ENCODE peak calls at places on chromosome 4, in eight cellular contexts. Q, L, M, T, P, O, N and B are unnamed samples.

GRCh38 chr4:95077864-95078263 is 320.1 kb downstream of the BMPR1B start:
- DNase-seq in O (no peak), T (no peak), L (no peak), Q (no peak), N (no peak), M (no peak), P (no peak), B (no peak)

GRCh38 chr4:185865901-185866328 is 53.9 kb upstream of the SORBS2 start:
- DNase-seq in O (peak), Q (peak), N (no peak), L (no peak), P (no peak), T (no peak), M (peak), B (no peak)

GRCh38 chr4:96108146-96108545 is 268.3 kb downstream of the PDHA2 start:
- DNase-seq in P (no peak), Q (no peak), T (no peak), M (no peak), L (no peak), O (no peak), N (no peak), B (no peak)

GRCh38 chr4:139454111-139454600 is at the start of gene RAB33B:
- DNase-seq in P (no peak), O (no peak), M (no peak), N (no peak), L (no peak), Q (no peak), T (no peak), B (no peak)

GRCh38 chr4:103786014-103786413 is 66.2 kb upstream of the TACR3 start:
- DNase-seq in Q (no peak), P (peak), O (no peak), M (no peak), L (no peak), N (peak), T (peak), B (peak)

GRCh38 chr4:102420563-102421221 is 75.4 kb upstream of the SLC39A8 start:
- DNase-seq in T (no peak), Q (no peak), N (no peak), O (no peak), P (no peak), L (no peak), M (no peak), B (no peak)

GRCh38 chr4:24729041-24729730 is 66.2 kb upstream of the SOD3 start:
- DNase-seq in Q (no peak), O (no peak), M (no peak), L (no peak), P (no peak), T (no peak), N (no peak), B (no peak)

GRCh38 chr4:38150021-38150671 is 189.9 kb downstream of the PTTG2 start:
- DNase-seq in T (no peak), O (no peak), N (no peak), L (no peak), M (no peak), P (no peak), Q (no peak), B (no peak)

GRCh38 chr4:13580018-13580417 is 35.7 kb upstream of the NKX3-2 start:
- DNase-seq in N (no peak), Q (no peak), O (no peak), L (no peak), T (no peak), P (no peak), M (no peak), B (no peak)

GRCh38 chr4:15677507-15677988 is 4.1 kb upstream of the FAM200B start:
- DNase-seq in T (no peak), L (no peak), N (peak), Q (no peak), P (no peak), M (peak), O (no peak), B (no peak)

GRCh38 chr4:39976945-39977488 is 694 bp downstream of the PDS5A start:
- DNase-seq in M (peak), Q (no peak), L (peak), T (peak), P (peak), O (no peak), N (peak), B (peak)

GRCh38 chr4:124334119-124334518 is 378.4 kb downstream of the ANKRD50 start:
- DNase-seq in T (peak), N (peak), Q (no peak), M (no peak), P (peak), L (no peak), O (no peak), B (peak)

GRCh38 chr4:145909331-145909730 is 29.3 kb downstream of the ZNF827 start:
- DNase-seq in L (no peak), N (no peak), O (peak), Q (peak), P (no peak), M (peak), T (no peak), B (peak)

GRCh38 chr4:119139316-119139715 is 3.7 kb downstream of the MYOZ2 start:
- DNase-seq in T (no peak), O (no peak), L (no peak), M (no peak), Q (no peak), N (no peak), P (no peak), B (no peak)

GRCh38 chr4:77043507-77044131 is 32.2 kb downstream of the CCNI start:
- DNase-seq in O (no peak), T (no peak), N (no peak), P (no peak), M (no peak), L (no peak), Q (no peak), B (no peak)

GRCh38 chr4:5366421-5366820 is 315.1 kb downstream of the STK32B start:
- DNase-seq in L (no peak), T (no peak), O (no peak), M (no peak), Q (no peak), P (no peak), N (no peak), B (no peak)

GRCh38 chr4:168585168-168586091 is 88.6 kb downstream of the PALLD start:
- DNase-seq in O (peak), N (peak), Q (peak), P (peak), M (peak), L (peak), T (peak), B (peak)

GRCh38 chr4:105998210-105998609 is 102.9 kb downstream of the NPNT start:
- DNase-seq in P (no peak), M (no peak), T (no peak), L (no peak), Q (no peak), N (no peak), O (no peak), B (no peak)

GRCh38 chr4:7041851-7042696 is 1.1 kb upstream of the TADA2B start:
- DNase-seq in P (peak), N (peak), T (peak), Q (peak), L (peak), M (peak), O (peak), B (peak)

GRCh38 chr4:6419452-6420028 is 52.9 kb downstream of the PPP2R2C start:
- DNase-seq in O (no peak), T (no peak), Q (no peak), M (no peak), L (no peak), P (no peak), N (no peak), B (no peak)

GRCh38 chr4:165384186-165384585 is 5.4 kb downstream of the CPE start:
- DNase-seq in T (no peak), O (no peak), M (no peak), P (no peak), Q (no peak), L (no peak), N (no peak), B (no peak)

GRCh38 chr4:101348367-101348827 is 1.1 kb upstream of the PPP3CA start:
- DNase-seq in L (no peak), Q (peak), P (no peak), N (no peak), T (no peak), M (peak), O (no peak), B (no peak)

GRCh38 chr4:90536408-90536807 is 409.2 kb downstream of the CCSER1 start:
- DNase-seq in L (no peak), O (no peak), T (no peak), M (no peak), N (peak), Q (no peak), P (no peak), B (no peak)

GRCh38 chr4:44558206-44558605 is 93.2 kb downstream of the YIPF7 start:
- DNase-seq in M (no peak), Q (no peak), T (no peak), O (no peak), L (no peak), N (no peak), P (no peak), B (no peak)

GRCh38 chr4:106256190-106256589 is 59.8 kb downstream of the TBCK start:
- DNase-seq in T (no peak), N (no peak), Q (no peak), O (no peak), L (no peak), M (no peak), P (no peak), B (no peak)

GRCh38 chr4:25484243-25484721 is 107.2 kb downstream of the ANAPC4 start:
- DNase-seq in O (no peak), N (peak), T (no peak), Q (no peak), P (peak), M (no peak), L (no peak), B (no peak)

GRCh38 chr4:108783666-108784463 is 21.0 kb upstream of the ETNPPL start:
- DNase-seq in O (no peak), M (no peak), P (no peak), L (no peak), Q (no peak), N (no peak), T (no peak), B (no peak)

GRCh38 chr4:71206763-71207162 is 132.1 kb upstream of the SLC4A4 start:
- DNase-seq in M (no peak), L (no peak), T (no peak), Q (no peak), O (no peak), P (no peak), N (no peak), B (no peak)

GRCh38 chr4:150280081-150280950 is 202.1 kb downstream of the DCLK2 start:
- DNase-seq in Q (no peak), P (peak), M (no peak), N (no peak), O (no peak), T (no peak), L (no peak), B (no peak)

GRCh38 chr4:6909970-6910339 is 329 bp downstream of the TBC1D14 start:
- DNase-seq in N (peak), O (peak), Q (peak), P (peak), T (no peak), M (no peak), L (peak), B (no peak)

GRCh38 chr4:3365871-3366842 is 73.3 kb downstream of the RGS12 start:
- DNase-seq in L (no peak), N (no peak), P (no peak), Q (no peak), O (no peak), T (no peak), M (no peak), B (peak)